ENCODE peak calls at places on chromosomes 1 and 21, in six cellular contexts. G is LoVo; T is occipital lobe; H is activated CD8-positive, alpha-beta memory T cell treated with anti-CD3 and anti-CD28 coated beads for 24 hours; F is mesothelial cell of epicardium; E is T-helper 9 cell. O is an unnamed sample.
A peak's percentile ranks its signal among the peaks of the same experiment; 100 is the strongest.

GRCh38 chr1:39720094-39720999 is 18.3 kb upstream of the PPIE start:
- DNase-seq in G (peak; percentile 71), T (no peak), H (peak; percentile 59), F (no peak), E (no peak), O (no peak)

GRCh38 chr21:45363921-45364463 is 41.0 kb upstream of the COL18A1 start:
- DNase-seq in G (peak; percentile 87), T (peak; percentile 67), H (peak; percentile 63), F (no peak), E (no peak), O (no peak)

GRCh38 chr1:87131809-87132663 is 196.6 kb upstream of the LMO4 start:
- DNase-seq in G (peak; percentile 82), T (peak; percentile 80), H (peak; percentile 90), F (peak; percentile 89), E (peak; percentile 71), O (peak; percentile 69)

GRCh38 chr1:51644533-51645197 is 27.8 kb downstream of the OSBPL9 start:
- DNase-seq in G (peak; percentile 69), T (no peak), H (no peak), F (no peak), E (no peak), O (no peak)

GRCh38 chr1:205225901-205226765 is 1.6 kb upstream of the TMCC2 start:
- DNase-seq in G (no peak), T (no peak), H (peak; percentile 41), F (no peak), E (no peak), O (no peak)

GRCh38 chr1:185696419-185697150 is 37.6 kb upstream of the HMCN1 start:
- DNase-seq in G (no peak), T (no peak), H (no peak), F (no peak), E (no peak), O (no peak)

GRCh38 chr1:87329051-87329755 is 523 bp downstream of the LMO4 start:
- DNase-seq in G (peak; percentile 39), T (no peak), H (peak; percentile 83), F (peak; percentile 62), E (peak; percentile 26), O (peak; percentile 34)

GRCh38 chr1:21499283-21499945 is 9.8 kb upstream of the ALPL start:
- DNase-seq in G (no peak), T (no peak), H (no peak), F (no peak), E (no peak), O (no peak)

GRCh38 chr1:9101510-9102146 is 27.3 kb downstream of the GPR157 start:
- DNase-seq in G (no peak), T (no peak), H (no peak), F (no peak), E (no peak), O (no peak)

GRCh38 chr1:67072749-67073148 is 18.8 kb upstream of the SLC35D1 start:
- DNase-seq in G (no peak), T (no peak), H (no peak), F (no peak), E (no peak), O (no peak)

GRCh38 chr1:102435483-102435882 is 438.8 kb upstream of the OLFM3 start:
- DNase-seq in G (no peak), T (no peak), H (no peak), F (no peak), E (no peak), O (no peak)

GRCh38 chr1:212437179-212437798 is 4.6 kb downstream of the NENF start:
- DNase-seq in G (peak; percentile 20), T (no peak), H (no peak), F (no peak), E (no peak), O (no peak)

GRCh38 chr21:35528109-35529042 is 479.3 kb upstream of the RUNX1 start:
- DNase-seq in G (no peak), T (no peak), H (peak; percentile 77), F (no peak), E (peak; percentile 4), O (peak; percentile 28)

GRCh38 chr21:43357708-43358430 is 69.1 kb downstream of the SIK1 start:
- DNase-seq in G (no peak), T (no peak), H (no peak), F (no peak), E (no peak), O (no peak)

GRCh38 chr1:172112573-172112972 is 271.3 kb downstream of the DNM3 start:
- DNase-seq in G (no peak), T (no peak), H (no peak), F (no peak), E (no peak), O (no peak)

GRCh38 chr1:213416461-213417224 is 365.6 kb downstream of the RPS6KC1 start:
- DNase-seq in G (no peak), T (no peak), H (no peak), F (no peak), E (no peak), O (no peak)